ENCODE peak calls at places on chromosomes 16 and 17, in six cellular contexts. M is testis, A is heart right ventricle, J is IMR-90, Y is endodermal cell, W is AG09309. R is an unnamed sample.

GRCh38 chr17:8696456-8696855 is 48.2 kb downstream of the CCDC42 start:
- DNase-seq in M (no peak), A (no peak), J (peak; percentile 36), Y (peak; percentile 68), W (no peak), R (no peak)

GRCh38 chr17:63140255-63140654 is 174.2 kb downstream of the TANC2 start:
- DNase-seq in M (peak; percentile 37), A (no peak), J (peak; percentile 58), Y (no peak), W (no peak), R (no peak)

GRCh38 chr17:1298616-1299015 is 19.2 kb downstream of the TRARG1 start:
- DNase-seq in M (no peak), A (no peak), J (no peak), Y (peak; percentile 92), W (no peak), R (no peak)

GRCh38 chr16:84726670-84727467 is 27.1 kb downstream of the USP10 start:
- DNase-seq in M (no peak), A (no peak), J (no peak), Y (no peak), W (no peak), R (no peak)

GRCh38 chr17:9987779-9988585 is 82.9 kb upstream of the RCVRN start:
- DNase-seq in M (peak; percentile 37), A (peak; percentile 34), J (peak; percentile 21), Y (peak; percentile 89), W (no peak), R (no peak)

GRCh38 chr16:1782408-1783247 is at the start of the genes NUBP2 and SPSB3:
- DNase-seq in M (peak; percentile 100), A (peak; percentile 99), J (peak; percentile 100), Y (peak; percentile 100), W (peak; percentile 100), R (peak; percentile 100)

GRCh38 chr17:78644259-78644658 is 67.1 kb upstream of the DNAH17 start:
- DNase-seq in M (no peak), A (no peak), J (no peak), Y (peak; percentile 41), W (no peak), R (no peak)

GRCh38 chr17:21173543-21173942 is 40.4 kb downstream of the TMEM11 start:
- DNase-seq in M (peak; percentile 9), A (no peak), J (no peak), Y (peak; percentile 33), W (no peak), R (no peak)

GRCh38 chr17:33686171-33686570 is 393.1 kb upstream of the ASIC2 start:
- DNase-seq in M (peak; percentile 74), A (no peak), J (no peak), Y (peak; percentile 80), W (no peak), R (no peak)

GRCh38 chr16:54347961-54348360 is 61.4 kb upstream of the IRX3 start:
- DNase-seq in M (no peak), A (no peak), J (no peak), Y (no peak), W (no peak), R (no peak)

GRCh38 chr16:1159973-1160772 is 7.3 kb downstream of the CACNA1H start:
- DNase-seq in M (peak; percentile 78), A (peak; percentile 77), J (no peak), Y (no peak), W (no peak), R (no peak)

GRCh38 chr17:37478187-37478586 is 11.5 kb upstream of the DUSP14 start:
- DNase-seq in M (no peak), A (peak; percentile 42), J (peak; percentile 58), Y (no peak), W (peak; percentile 77), R (no peak)

GRCh38 chr17:3691539-3692166 is 4.3 kb downstream of the P2RX5 start:
- DNase-seq in M (no peak), A (no peak), J (no peak), Y (peak; percentile 89), W (no peak), R (no peak)

GRCh38 chr16:66408181-66409048 is 18.7 kb upstream of the BEAN1 start:
- DNase-seq in M (peak; percentile 26), A (no peak), J (peak; percentile 88), Y (no peak), W (no peak), R (peak; percentile 40)

GRCh38 chr17:9645858-9646555 is 690 bp downstream of the USP43 start:
- DNase-seq in M (peak; percentile 65), A (peak; percentile 28), J (no peak), Y (peak; percentile 92), W (no peak), R (no peak)

GRCh38 chr16:307691-308312 is 24.8 kb downstream of the PDIA2 start:
- DNase-seq in M (no peak), A (no peak), J (no peak), Y (no peak), W (no peak), R (no peak)

GRCh38 chr17:6509295-6509771 is 47.0 kb downstream of the PITPNM3 start:
- DNase-seq in M (no peak), A (no peak), J (peak; percentile 37), Y (peak; percentile 69), W (peak; percentile 27), R (no peak)

GRCh38 chr17:40177275-40177874 is at the start of gene RAPGEFL1:
- DNase-seq in M (peak; percentile 84), A (peak; percentile 82), J (peak; percentile 55), Y (peak; percentile 97), W (no peak), R (no peak)

GRCh38 chr17:27905524-27906237 is 12.5 kb upstream of the LYRM9 start:
- DNase-seq in M (no peak), A (no peak), J (no peak), Y (no peak), W (no peak), R (no peak)

GRCh38 chr17:27904534-27904933 is 11.4 kb upstream of the LYRM9 start:
- DNase-seq in M (no peak), A (no peak), J (no peak), Y (no peak), W (no peak), R (no peak)

GRCh38 chr17:27906623-27907022 is 13.5 kb upstream of the LYRM9 start:
- DNase-seq in M (no peak), A (no peak), J (no peak), Y (no peak), W (no peak), R (no peak)

GRCh38 chr17:27906238-27906603 is 13.1 kb upstream of the LYRM9 start:
- DNase-seq in M (no peak), A (no peak), J (no peak), Y (no peak), W (no peak), R (no peak)

DNA sequence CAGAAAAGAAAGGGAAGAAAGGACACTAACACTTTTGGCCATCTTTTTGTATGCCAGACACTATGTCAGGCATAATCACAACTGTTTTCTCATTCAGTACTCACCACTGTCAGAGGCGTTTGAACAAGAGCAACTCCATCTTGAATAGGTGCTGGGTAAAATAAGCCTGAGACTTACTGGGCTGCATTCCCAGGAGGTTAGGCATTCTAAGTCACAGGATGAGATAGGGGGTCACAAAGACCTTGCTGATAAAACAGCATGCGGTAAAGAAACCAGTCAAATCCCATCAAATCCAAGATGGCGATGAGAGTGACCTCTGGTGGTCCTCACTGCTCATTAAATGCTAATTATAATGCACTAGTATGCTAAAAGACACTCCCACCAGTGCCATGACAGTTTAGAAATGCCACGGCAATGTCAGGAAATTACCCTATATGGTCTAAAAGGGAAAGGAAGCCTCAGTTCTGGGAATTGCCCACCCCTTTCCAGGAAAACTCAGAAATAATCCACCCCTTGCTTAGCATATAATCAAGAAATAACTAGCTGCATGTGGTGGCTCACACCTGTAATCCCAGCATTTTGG is 14.9 kb upstream of the LYRM9 start:
- DNase-seq in M (no peak), A (no peak), J (no peak), Y (peak; percentile 69), W (no peak), R (no peak)
- TF ChIP-seq CTCF in M (no peak), A (no peak), J (no peak), Y (peak; percentile 60), W (no peak), R (no peak)

DNA sequence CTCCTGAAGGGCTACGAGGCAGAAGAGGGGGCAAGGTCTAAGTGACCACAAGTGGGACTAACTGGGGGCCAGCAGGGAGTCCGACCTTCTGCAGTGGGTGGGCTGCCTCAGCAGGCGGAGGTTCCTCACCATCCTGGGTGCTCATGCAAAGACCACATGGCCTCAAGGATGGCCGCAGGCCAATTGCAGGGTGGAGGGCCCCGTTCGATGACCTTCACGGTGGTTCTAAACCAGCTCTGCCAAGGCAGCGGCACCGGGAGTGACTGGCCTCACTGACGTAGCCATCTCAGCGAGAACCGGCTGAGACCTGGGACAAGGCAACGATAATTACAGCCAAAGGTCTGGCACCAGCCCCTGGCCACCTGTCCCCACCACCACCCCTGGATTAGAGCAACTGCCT is 5.7 kb downstream of the SMIM5 start:
- DNase-seq in M (no peak), A (peak; percentile 56), J (no peak), Y (no peak), W (no peak), R (no peak)
- H3K4me3 ChIP-seq in M (no peak overlapping the region), A (no peak overlapping the region), J (no peak overlapping the region), Y (no peak overlapping the region), W (no peak overlapping the region), R (no peak overlapping the region)

DNA sequence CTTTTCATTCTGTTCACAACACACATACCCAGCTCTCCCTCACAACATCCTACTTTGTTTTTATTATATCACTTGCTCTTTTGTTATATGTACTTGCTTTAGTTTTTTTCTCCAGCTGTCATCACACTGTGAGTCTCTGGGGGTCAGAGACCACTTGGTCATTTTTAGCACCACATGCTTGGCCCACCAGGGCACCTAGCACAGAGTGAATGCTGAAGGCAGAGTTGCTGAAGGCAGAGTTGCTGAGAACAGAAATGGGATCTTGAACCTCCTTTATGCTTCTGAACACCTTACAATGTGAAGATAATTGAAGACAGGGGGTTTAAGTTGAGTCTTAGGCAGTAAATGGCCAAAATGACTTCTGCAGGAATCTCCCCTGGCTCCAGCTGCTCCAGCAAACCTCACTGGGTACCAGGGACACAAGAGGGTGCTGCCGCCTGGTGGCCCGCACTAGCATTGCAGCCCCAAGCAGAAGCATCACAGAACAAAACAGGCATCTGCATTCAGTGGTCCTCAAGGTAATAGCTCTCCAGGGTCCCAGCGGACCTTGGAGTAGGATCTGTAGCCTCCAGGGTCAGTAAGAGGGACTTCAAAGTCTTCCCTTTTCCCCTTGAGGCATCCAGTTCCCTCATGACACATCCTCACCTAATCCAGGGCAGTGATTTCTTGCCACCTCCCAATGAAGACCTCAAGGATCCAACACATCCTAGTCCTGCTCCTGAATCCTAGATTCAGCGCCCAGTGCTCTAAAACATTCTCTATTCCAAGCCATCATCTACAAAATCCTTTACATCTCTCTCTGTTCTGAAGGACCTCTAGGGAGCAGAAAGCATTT is 1972.6 kb downstream of the TP53TG3F start:
- DNase-seq in M (peak; percentile 77), A (no peak), J (no peak), Y (peak; percentile 68), W (no peak), R (no peak)
- TF ChIP-seq CTCF in M (peak; percentile 85), A (peak; percentile 63), J (no peak), Y (peak; percentile 69), W (peak; percentile 36), R (peak; percentile 45)

GRCh38 chr17:82844796-82845162 is 5.0 kb upstream of the ZNF750 start:
- DNase-seq in M (no peak), A (no peak), J (no peak), Y (no peak), W (no peak), R (no peak)

GRCh38 chr17:82843904-82844640 is 4.2 kb upstream of the ZNF750 start:
- DNase-seq in M (no peak), A (no peak), J (no peak), Y (no peak), W (no peak), R (no peak)

GRCh38 chr17:82848022-82848592 is 8.3 kb upstream of the ZNF750 start:
- DNase-seq in M (no peak), A (peak; percentile 50), J (peak; percentile 79), Y (no peak), W (peak; percentile 41), R (no peak)

GRCh38 chr17:82845163-82845807 is 5.5 kb upstream of the ZNF750 start:
- DNase-seq in M (no peak), A (peak; percentile 75), J (no peak), Y (no peak), W (no peak), R (no peak)

GRCh38 chr17:82846061-82846691 is 6.4 kb upstream of the ZNF750 start:
- DNase-seq in M (no peak), A (no peak), J (no peak), Y (peak; percentile 49), W (no peak), R (no peak)
- H3K4me3 ChIP-seq in M (no peak overlapping the region), A (peak overlapping the region; percentile 52), J (no peak overlapping the region), Y (no peak overlapping the region), W (no peak overlapping the region), R (no peak overlapping the region)